ENCODE peak calls at places on chromosome 10, in seven cellular contexts. A is thoracic aorta, H is GM23248, Z is fibroblast of lung, O is A549, C is IMR-90, X is psoas muscle. I is an unnamed sample.

GRCh38 chr10:112282086-112282485 is 1.1 kb upstream of the TECTB start:
- DNase-seq in Z (no peak), A (no peak), C (peak; percentile 76), H (peak; percentile 61), O (no peak), X (no peak), I (no peak)

GRCh38 chr10:7610651-7611389 is 55.9 kb downstream of the ITIH5 start:
- DNase-seq in C (peak; percentile 70), A (no peak), X (peak; percentile 70), Z (peak; percentile 98), O (no peak), H (peak; percentile 81), I (peak; percentile 38)

GRCh38 chr10:77431209-77431611 is 206.4 kb downstream of the KCNMA1 start:
- DNase-seq in O (peak; percentile 7), C (no peak), Z (no peak), A (no peak), X (no peak), H (no peak), I (no peak)

GRCh38 chr10:94299417-94299816 is 63.3 kb downstream of the NOC3L start:
- DNase-seq in H (peak; percentile 13), A (no peak), O (no peak), X (no peak), Z (peak; percentile 77), C (peak; percentile 48), I (no peak)

GRCh38 chr10:1043532-1043995 is 5.4 kb downstream of the IDI1 start:
- DNase-seq in X (peak; percentile 28), O (no peak), Z (no peak), A (no peak), C (no peak), H (no peak), I (no peak)

GRCh38 chr10:3902054-3902808 is 117.2 kb upstream of the KLF6 start:
- DNase-seq in A (no peak), O (no peak), X (no peak), Z (peak; percentile 33), H (peak; percentile 69), C (no peak), I (peak; percentile 67)

GRCh38 chr10:123958221-123958620 is 66.6 kb upstream of the CPXM2 start:
- DNase-seq in A (no peak), C (no peak), O (no peak), H (no peak), Z (no peak), X (no peak), I (no peak)

GRCh38 chr10:15764867-15765454 is 45.2 kb upstream of the ITGA8 start:
- DNase-seq in H (no peak), A (no peak), Z (no peak), O (no peak), X (no peak), C (no peak), I (no peak)

GRCh38 chr10:130341325-130341724 is 205.1 kb downstream of the GLRX3 start:
- DNase-seq in C (no peak), Z (no peak), O (no peak), H (no peak), X (no peak), A (no peak), I (no peak)

GRCh38 chr10:127405221-127405620 is 143.9 kb upstream of the NPS start:
- DNase-seq in H (peak; percentile 61), A (no peak), Z (peak; percentile 65), O (no peak), X (no peak), C (peak; percentile 79), I (no peak)

GRCh38 chr10:116699783-116700150 is 42.6 kb downstream of the HSPA12A start:
- DNase-seq in Z (no peak), A (no peak), C (no peak), X (no peak), O (no peak), H (no peak), I (no peak)

GRCh38 chr10:489335-489734 is 200.1 kb downstream of the DIP2C start:
- DNase-seq in C (no peak), Z (no peak), X (peak; percentile 72), H (no peak), O (no peak), A (no peak), I (no peak)

GRCh38 chr10:12482586-12482985 is 133.2 kb downstream of the CAMK1D start:
- DNase-seq in O (no peak), Z (no peak), A (no peak), X (no peak), C (no peak), H (no peak), I (no peak)

GRCh38 chr10:78794736-78795455 is 273.9 kb upstream of the ZMIZ1 start:
- DNase-seq in H (no peak), A (no peak), X (no peak), C (no peak), O (no peak), Z (no peak), I (no peak)

GRCh38 chr10:14466256-14466655 is 135.5 kb upstream of the FRMD4A start:
- DNase-seq in O (peak; percentile 21), C (peak; percentile 49), X (no peak), A (no peak), H (peak; percentile 19), Z (peak; percentile 52), I (no peak)

GRCh38 chr10:71970331-71970730 is 6.1 kb downstream of the CHST3 start:
- DNase-seq in Z (no peak), H (peak; percentile 38), X (peak; percentile 43), A (no peak), O (peak; percentile 79), C (no peak), I (no peak)

GRCh38 chr10:533186-533585 is 156.3 kb downstream of the DIP2C start:
- DNase-seq in X (no peak), Z (no peak), C (no peak), H (no peak), A (no peak), O (no peak), I (no peak)

GRCh38 chr10:45370202-45370955 is 3.6 kb upstream of the ALOX5 start:
- DNase-seq in X (no peak), C (no peak), A (no peak), O (no peak), H (no peak), Z (no peak), I (no peak)

GRCh38 chr10:119540038-119540437 is 2.5 kb downstream of the RGS10 start:
- DNase-seq in O (no peak), H (no peak), Z (no peak), A (no peak), C (no peak), X (no peak), I (no peak)

GRCh38 chr10:32298066-32298812 is 48.7 kb downstream of the EPC1 start:
- DNase-seq in X (no peak), C (peak; percentile 93), H (peak; percentile 84), A (no peak), Z (peak; percentile 79), O (peak; percentile 78), I (no peak)

GRCh38 chr10:43336641-43337318 is 34.7 kb upstream of the FXYD4 start:
- DNase-seq in C (no peak), A (no peak), X (no peak), O (peak; percentile 85), Z (no peak), H (no peak), I (no peak)

GRCh38 chr10:60230892-60231291 is 158.8 kb downstream of the ANK3 start:
- DNase-seq in C (peak; percentile 43), A (no peak), H (peak; percentile 48), X (no peak), O (no peak), Z (peak; percentile 38), I (no peak)

GRCh38 chr10:90313548-90314325 is 544.1 kb downstream of the HTR7 start:
- DNase-seq in C (peak; percentile 25), H (no peak), O (no peak), X (no peak), A (no peak), Z (no peak), I (no peak)

GRCh38 chr10:80938920-80939319 is 401.2 kb downstream of the SH2D4B start:
- DNase-seq in O (no peak), H (no peak), C (no peak), A (no peak), Z (no peak), X (no peak), I (no peak)
- H3K4me1 ChIP-seq in O (no peaks in the 10 kb centered on the region), H (no peaks in the 10 kb centered on the region), C (no peaks in the 10 kb centered on the region), A (no peaks in the 10 kb centered on the region), Z (no peaks in the 10 kb centered on the region), X (no peaks in the 10 kb centered on the region), I (no peaks in the 10 kb centered on the region)

DNA sequence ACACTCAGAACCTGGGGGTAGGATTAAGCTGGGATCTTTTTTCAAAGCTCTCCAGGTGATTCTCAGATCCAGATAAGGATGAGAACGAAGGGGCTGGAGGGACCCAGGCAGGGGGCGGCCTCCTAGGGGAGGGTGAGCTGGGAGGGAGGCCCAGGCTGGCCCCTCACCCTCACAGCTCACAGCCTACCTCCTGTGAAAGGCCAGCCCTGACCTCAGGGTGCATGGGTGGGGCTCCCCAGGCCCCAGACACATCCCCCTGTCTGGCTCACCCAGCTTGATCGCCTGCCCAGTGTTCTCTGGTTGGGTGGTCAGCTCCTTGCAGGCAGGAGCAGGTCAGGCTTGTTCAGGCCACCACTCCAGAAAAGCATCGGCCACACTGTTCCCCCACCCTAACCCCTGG is 24.3 kb downstream of the CTBP2 start:
- DNase-seq in H (no peak), O (no peak), X (no peak), C (no peak), Z (no peak), A (no peak), I (no peak)
- H3K27ac ChIP-seq in H (no peak overlapping the region), O (no peak overlapping the region), X (peak overlapping the region; percentile 5), C (no peak overlapping the region), Z (no peak overlapping the region), A (no peak overlapping the region), I (no peak overlapping the region)

GRCh38 chr10:49272251-49273081 is 26.5 kb upstream of the C10orf71 start:
- DNase-seq in O (no peak), X (peak; percentile 66), H (peak; percentile 87), A (no peak), C (peak; percentile 4), Z (no peak), I (no peak)
- H3K4me1 ChIP-seq in O (no peaks in the 10 kb centered on the region), X (peaks cover 40% of the 10 kb centered on the region), H (peaks cover 14% of the 10 kb centered on the region), A (peaks cover 4% of the 10 kb centered on the region), C (no peaks in the 10 kb centered on the region), Z (peaks cover 2% of the 10 kb centered on the region), I (peaks cover 10% of the 10 kb centered on the region)

GRCh38 chr10:92180326-92180881 is 110.5 kb downstream of the CPEB3 start:
- DNase-seq in H (no peak), Z (no peak), A (no peak), X (no peak), C (no peak), O (no peak), I (no peak)

GRCh38 chr10:92183199-92183598 is 107.7 kb downstream of the CPEB3 start:
- DNase-seq in O (no peak), X (no peak), A (no peak), Z (no peak), C (no peak), H (no peak), I (no peak)

GRCh38 chr10:92181575-92181974 is 109.3 kb downstream of the CPEB3 start:
- DNase-seq in C (no peak), A (no peak), X (no peak), H (peak; percentile 7), O (no peak), Z (peak; percentile 6), I (no peak)

GRCh38 chr10:92187101-92187500 is 103.8 kb downstream of the CPEB3 start:
- DNase-seq in A (no peak), H (no peak), O (no peak), X (no peak), C (no peak), Z (no peak), I (no peak)

DNA sequence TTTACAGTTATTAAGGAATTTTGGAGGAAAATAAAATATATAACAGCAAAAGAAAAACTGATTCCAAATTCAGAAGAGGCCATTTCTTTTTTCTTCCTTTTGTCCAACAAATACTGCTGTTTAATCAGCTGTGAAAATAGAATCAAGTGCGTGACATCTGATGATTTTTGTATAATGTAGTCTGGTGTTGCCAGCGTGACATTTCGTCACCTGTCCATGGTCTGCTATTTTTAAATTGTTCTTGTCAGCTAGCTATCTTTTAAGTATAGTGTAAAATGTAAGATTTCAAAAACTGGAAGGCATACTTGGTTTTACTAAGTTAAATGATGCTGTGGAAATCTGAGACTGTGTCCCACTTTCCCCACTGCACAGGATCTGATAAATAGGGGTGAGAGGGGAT is 105.9 kb downstream of the CPEB3 start:
- DNase-seq in A (no peak), X (no peak), C (no peak), O (no peak), H (no peak), Z (no peak), I (no peak)
- H3K27ac ChIP-seq in A (no peak overlapping the region), X (peak overlapping the region; percentile 62), C (no peak overlapping the region), O (no peak overlapping the region), H (no peak overlapping the region), Z (no peak overlapping the region), I (no peak overlapping the region)

I was measured in left lung.